ENCODE peak calls at places on chromosomes 16 and 17, in ten cellular contexts. N, X, T, C, Q, D, B, H, J and Y are unnamed samples.

GRCh38 chr17:47665655-47666054 is 15.9 kb downstream of the KPNB1 start:
- DNase-seq in N (no peak), X (no peak), T (no peak), C (no peak), Q (no peak), D (peak), B (no peak), H (no peak), J (no peak), Y (no peak)

GRCh38 chr17:4968166-4968915 is 724 bp upstream of the SPAG7 start:
- DNase-seq in N (peak), X (no peak), T (no peak), C (no peak), Q (no peak), D (peak), B (no peak), H (no peak), J (no peak), Y (no peak)

GRCh38 chr16:71767060-71767900 is 41.4 kb downstream of the AP1G1 start:
- DNase-seq in N (no peak), X (no peak), T (no peak), C (peak), Q (no peak), D (no peak), B (no peak), H (no peak), J (no peak), Y (no peak)

GRCh38 chr16:31385680-31386079 is 7.5 kb upstream of the ITGAD start:
- DNase-seq in N (no peak), X (no peak), T (no peak), C (no peak), Q (no peak), D (peak), B (no peak), H (no peak), J (no peak), Y (no peak)

GRCh38 chr17:77316651-77317050 is 175.9 kb downstream of the SEC14L1 start:
- DNase-seq in N (no peak), X (no peak), T (no peak), C (no peak), Q (no peak), D (no peak), B (no peak), H (no peak), J (no peak), Y (no peak)

GRCh38 chr17:6325741-6326140 is 109.2 kb downstream of the AIPL1 start:
- DNase-seq in N (no peak), X (no peak), T (no peak), C (no peak), Q (no peak), D (no peak), B (no peak), H (no peak), J (no peak), Y (no peak)

GRCh38 chr16:87464691-87465300 is 28.0 kb downstream of the ZCCHC14 start:
- DNase-seq in N (peak), X (no peak), T (peak), C (peak), Q (no peak), D (peak), B (no peak), H (peak), J (peak), Y (peak)

GRCh38 chr16:85360323-85361277 is 248.3 kb upstream of the CIBAR2 start:
- DNase-seq in N (no peak), X (no peak), T (no peak), C (no peak), Q (no peak), D (peak), B (peak), H (no peak), J (no peak), Y (no peak)

GRCh38 chr16:4136229-4136813 is 20.1 kb upstream of the ADCY9 start:
- DNase-seq in N (no peak), X (no peak), T (no peak), C (peak), Q (no peak), D (peak), B (no peak), H (no peak), J (no peak), Y (no peak)

GRCh38 chr17:80646328-80646727 is 101.7 kb downstream of the RPTOR start:
- DNase-seq in N (no peak), X (no peak), T (no peak), C (no peak), Q (no peak), D (no peak), B (no peak), H (no peak), J (no peak), Y (no peak)

GRCh38 chr16:67814567-67814966 is 7.9 kb downstream of the TSNAXIP1 start:
- DNase-seq in N (no peak), X (no peak), T (no peak), C (no peak), Q (no peak), D (no peak), B (no peak), H (no peak), J (no peak), Y (no peak)

GRCh38 chr16:82694239-82694874 is 67.6 kb downstream of the CDH13 start:
- DNase-seq in N (no peak), X (no peak), T (peak), C (no peak), Q (no peak), D (no peak), B (no peak), H (no peak), J (peak), Y (peak)

GRCh38 chr17:58710948-58711552 is 18.6 kb downstream of the RAD51C start:
- DNase-seq in N (peak), X (peak), T (no peak), C (peak), Q (no peak), D (peak), B (peak), H (no peak), J (no peak), Y (peak)

GRCh38 chr16:19308392-19308791 is 22.9 kb downstream of the CLEC19A start:
- DNase-seq in N (no peak), X (no peak), T (no peak), C (no peak), Q (no peak), D (no peak), B (no peak), H (no peak), J (no peak), Y (no peak)

GRCh38 chr16:73166394-73166971 is 118.6 kb upstream of the ZFHX3 start:
- DNase-seq in N (no peak), X (no peak), T (no peak), C (peak), Q (no peak), D (no peak), B (no peak), H (no peak), J (no peak), Y (no peak)

GRCh38 chr17:29379084-29379811 is 10.9 kb upstream of the TAOK1 start:
- DNase-seq in N (no peak), X (no peak), T (no peak), C (no peak), Q (no peak), D (peak), B (no peak), H (no peak), J (no peak), Y (no peak)

GRCh38 chr16:25713785-25714570 is 22.2 kb downstream of the HS3ST4 start:
- DNase-seq in N (no peak), X (no peak), T (no peak), C (no peak), Q (no peak), D (no peak), B (no peak), H (no peak), J (no peak), Y (no peak)

GRCh38 chr17:29709861-29710849 is 87.4 kb upstream of the CORO6 start:
- DNase-seq in N (no peak), X (no peak), T (no peak), C (no peak), Q (no peak), D (peak), B (no peak), H (no peak), J (no peak), Y (no peak)

GRCh38 chr17:73240561-73240960 is 21.1 kb downstream of the CPSF4L start:
- DNase-seq in N (no peak), X (no peak), T (no peak), C (no peak), Q (no peak), D (peak), B (no peak), H (no peak), J (no peak), Y (no peak)

GRCh38 chr17:28957992-28958355 is 6.7 kb upstream of the PHF12 start:
- DNase-seq in N (no peak), X (no peak), T (no peak), C (no peak), Q (no peak), D (no peak), B (no peak), H (no peak), J (no peak), Y (no peak)

GRCh38 chr17:67995568-67996191 is 589 bp downstream of the C17orf58 start:
- DNase-seq in N (peak), X (no peak), T (no peak), C (no peak), Q (no peak), D (no peak), B (peak), H (peak), J (no peak), Y (no peak)

GRCh38 chr17:4559851-4560820 is at the start of gene GGT6:
- DNase-seq in N (no peak), X (no peak), T (no peak), C (no peak), Q (no peak), D (no peak), B (no peak), H (no peak), J (no peak), Y (no peak)

GRCh38 chr17:44983563-44983962 is 15.5 kb upstream of the C1QL1 start:
- DNase-seq in N (no peak), X (no peak), T (no peak), C (no peak), Q (no peak), D (no peak), B (no peak), H (no peak), J (no peak), Y (no peak)

GRCh38 chr17:8062807-8063483 is 24.1 kb downstream of the ALOX15B start:
- DNase-seq in N (no peak), X (no peak), T (no peak), C (no peak), Q (no peak), D (no peak), B (no peak), H (no peak), J (no peak), Y (no peak)

GRCh38 chr17:44211281-44212265 is 7.9 kb downstream of the UBTF start:
- DNase-seq in N (no peak), X (no peak), T (no peak), C (no peak), Q (no peak), D (no peak), B (no peak), H (no peak), J (no peak), Y (no peak)

GRCh38 chr17:37094391-37094790 is 145.6 kb downstream of the AATF start:
- DNase-seq in N (no peak), X (no peak), T (no peak), C (peak), Q (no peak), D (no peak), B (no peak), H (no peak), J (no peak), Y (no peak)